ENCODE peak calls at places on chromosomes 2 and 18, in nine cellular contexts. N is A549, H is stomach, C is AG10803, D is tibial artery, L is colonic mucosa, F is K562, G is fibroblast of lung, P is fibroblast of the aortic adventitia. K is an unnamed sample.

GRCh38 chr2:75375646-75376582 is 176.6 kb upstream of the TACR1 start:
- DNase-seq in L (no peak), D (no peak), C (peak), N (no peak), G (no peak), P (peak), H (no peak), F (no peak), K (no peak)

GRCh38 chr18:59787998-59788875 is 91.0 kb upstream of the CCBE1 start:
- DNase-seq in L (no peak), F (no peak), G (peak), N (peak), P (peak), H (no peak), C (peak), D (no peak), K (peak)

GRCh38 chr2:161068670-161069069 is 91.6 kb upstream of the TANK start:
- DNase-seq in C (peak), D (no peak), G (peak), F (no peak), H (no peak), N (no peak), L (no peak), P (peak), K (peak)

GRCh38 chr2:48233005-48233404 is 296.9 kb upstream of the STON1 start:
- DNase-seq in P (no peak), F (no peak), N (no peak), G (no peak), D (no peak), C (no peak), L (no peak), H (no peak), K (no peak)

GRCh38 chr2:89837962-89838625 is 1146.6 kb downstream of the RPIA start:
- DNase-seq in G (no peak), C (no peak), P (no peak), F (no peak), D (no peak), L (no peak), N (no peak), H (no peak), K (peak)

GRCh38 chr2:86352137-86352931 is 14.9 kb upstream of the REEP1 start:
- DNase-seq in D (no peak), F (no peak), P (no peak), G (no peak), L (no peak), C (no peak), H (no peak), N (no peak), K (no peak)

GRCh38 chr2:14313351-14313750 is 319.2 kb upstream of the LRATD1 start:
- DNase-seq in C (no peak), D (no peak), P (no peak), G (no peak), L (no peak), F (no peak), H (no peak), N (no peak), K (no peak)

GRCh38 chr2:174198846-174199564 is 49.3 kb downstream of the OLA1 start:
- DNase-seq in F (no peak), N (no peak), C (peak), G (no peak), D (no peak), H (no peak), P (no peak), L (no peak), K (peak)

GRCh38 chr2:49714433-49714832 is 560.1 kb upstream of the FSHR start:
- DNase-seq in P (no peak), C (no peak), N (no peak), H (peak), F (no peak), L (no peak), D (no peak), G (no peak), K (no peak)

GRCh38 chr2:172279843-172280242 is 147.5 kb upstream of the ITGA6 start:
- DNase-seq in F (no peak), L (no peak), P (no peak), N (no peak), C (no peak), H (no peak), D (no peak), G (no peak), K (no peak)

GRCh38 chr2:74576151-74576755 is 21.7 kb downstream of the DOK1 start:
- DNase-seq in D (no peak), F (no peak), G (no peak), H (no peak), L (no peak), N (no peak), P (no peak), C (peak), K (no peak)

GRCh38 chr2:157333304-157334047 is 7.9 kb upstream of the ERMN start:
- DNase-seq in N (no peak), P (no peak), L (no peak), F (no peak), H (no peak), C (no peak), G (no peak), D (no peak), K (no peak)

GRCh38 chr2:64062840-64063239 is 43.6 kb upstream of the VPS54 start:
- DNase-seq in H (no peak), P (peak), N (peak), F (no peak), G (peak), L (peak), C (peak), D (no peak), K (peak)

GRCh38 chr2:117523267-117523666 is 291.2 kb upstream of the DDX18 start:
- DNase-seq in L (peak), H (peak), G (no peak), D (no peak), F (no peak), N (no peak), C (no peak), P (no peak), K (peak)

GRCh38 chr2:98552499-98553179 is 55.7 kb downstream of the COA5 start:
- DNase-seq in C (peak), F (no peak), H (no peak), N (no peak), D (peak), G (no peak), L (no peak), P (no peak), K (peak)

GRCh38 chr2:68831688-68832087 is 39.5 kb downstream of the BMP10 start:
- DNase-seq in G (peak), C (peak), N (no peak), F (no peak), L (no peak), D (no peak), P (peak), H (no peak), K (peak)

GRCh38 chr2:19799881-19800780 is 101.7 kb downstream of the TTC32 start:
- DNase-seq in F (no peak), C (peak), L (no peak), D (no peak), G (peak), N (no peak), H (no peak), P (no peak), K (no peak)

GRCh38 chr18:33666915-33667314 is 88.9 kb downstream of the ASXL3 start:
- DNase-seq in H (no peak), L (no peak), D (no peak), N (no peak), G (no peak), F (no peak), P (no peak), C (no peak), K (no peak)

GRCh38 chr18:11995445-11996189 is 14.3 kb downstream of the IMPA2 start:
- DNase-seq in D (peak), L (peak), F (peak), N (peak), P (peak), G (peak), H (peak), C (peak), K (peak)

GRCh38 chr2:56013475-56013874 is 89.9 kb upstream of the EFEMP1 start:
- DNase-seq in N (no peak), L (no peak), H (no peak), G (no peak), C (no peak), P (no peak), D (no peak), F (no peak), K (no peak)

GRCh38 chr2:96669539-96670215 is 27.1 kb downstream of the FER1L5 start:
- DNase-seq in D (no peak), P (no peak), N (no peak), H (no peak), G (no peak), F (no peak), C (no peak), L (no peak), K (no peak)

GRCh38 chr2:47227532-47228166 is 72.5 kb upstream of the STPG4 start:
- DNase-seq in C (no peak), D (no peak), G (no peak), L (no peak), N (no peak), F (no peak), P (no peak), H (no peak), K (no peak)

GRCh38 chr18:10197097-10197496 is 257.3 kb upstream of the APCDD1 start:
- DNase-seq in P (peak), D (no peak), C (no peak), F (no peak), G (no peak), N (no peak), H (no peak), L (peak), K (no peak)

GRCh38 chr2:27027211-27027651 is 5.5 kb upstream of the TMEM214 start:
- DNase-seq in G (no peak), D (peak), H (no peak), F (no peak), C (no peak), N (no peak), P (no peak), L (no peak), K (no peak)

GRCh38 chr18:77676901-77677300 is 427.3 kb downstream of the GALR1 start:
- DNase-seq in C (no peak), L (no peak), F (no peak), N (no peak), D (no peak), H (no peak), G (no peak), P (no peak), K (no peak)

GRCh38 chr18:67232991-67233390 is 283.5 kb downstream of the DSEL start:
- DNase-seq in C (peak), H (no peak), F (no peak), G (no peak), D (no peak), P (peak), L (no peak), N (no peak), K (peak)

GRCh38 chr2:205448189-205448588 is 234.1 kb upstream of the NRP2 start:
- DNase-seq in D (no peak), L (no peak), H (no peak), F (no peak), G (no peak), C (no peak), N (no peak), P (no peak), K (no peak)

GRCh38 chr2:236872971-236873370 is 212.7 kb upstream of the COPS8 start:
- DNase-seq in P (no peak), L (peak), D (no peak), F (no peak), H (no peak), N (no peak), G (no peak), C (no peak), K (no peak)

GRCh38 chr2:238965371-238966273 is 117.7 kb downstream of the TWIST2 start:
- DNase-seq in P (no peak), N (no peak), L (peak), D (peak), H (no peak), G (no peak), F (no peak), C (no peak), K (no peak)

GRCh38 chr2:55161295-55162210 is 70.5 kb downstream of the CLHC1 start:
- DNase-seq in F (no peak), N (no peak), H (no peak), P (no peak), C (no peak), D (no peak), G (no peak), L (no peak), K (no peak)

GRCh38 chr2:157376041-157376440 is 50.4 kb upstream of the ERMN start:
- DNase-seq in N (no peak), H (no peak), D (no peak), F (no peak), L (no peak), C (no peak), P (no peak), G (no peak), K (no peak)

GRCh38 chr18:47747260-47747795 is 183.1 kb downstream of the SMAD2 start:
- DNase-seq in D (no peak), C (no peak), H (peak), F (no peak), P (no peak), N (no peak), G (no peak), L (no peak), K (no peak)

GRCh38 chr2:149586063-149586462 is 1.5 kb downstream of the MMADHC start:
- DNase-seq in D (no peak), C (no peak), P (no peak), L (no peak), H (no peak), N (no peak), F (peak), G (no peak), K (no peak)

GRCh38 chr2:120852200-120852815 is 116.6 kb downstream of the GLI2 start:
- DNase-seq in N (no peak), L (no peak), C (peak), P (no peak), H (no peak), F (no peak), D (peak), G (no peak), K (no peak)

GRCh38 chr18:75407468-75408437 is 19.8 kb downstream of the SMIM21 start:
- DNase-seq in L (no peak), F (no peak), H (no peak), N (no peak), P (peak), C (peak), D (no peak), G (peak), K (peak)

GRCh38 chr18:75408554-75409506 is 18.7 kb downstream of the SMIM21 start:
- DNase-seq in C (peak), G (peak), F (no peak), L (no peak), P (peak), D (no peak), N (peak), H (no peak), K (peak)

GRCh38 chr18:75410611-75411010 is 16.9 kb downstream of the SMIM21 start:
- DNase-seq in L (no peak), P (no peak), C (no peak), F (no peak), G (no peak), N (no peak), D (no peak), H (no peak), K (no peak)

GRCh38 chr18:75405341-75405740 is 22.2 kb downstream of the SMIM21 start:
- DNase-seq in H (no peak), G (no peak), N (no peak), F (no peak), P (peak), L (no peak), D (no peak), C (peak), K (no peak)

GRCh38 chr18:75406491-75407445 is 20.7 kb downstream of the SMIM21 start:
- DNase-seq in N (no peak), P (peak), G (no peak), D (no peak), L (no peak), F (no peak), H (no peak), C (no peak), K (no peak)
- H3K4me3 ChIP-seq in N (no peak), P (no peak), G (no peak), D (peak), L (no peak), F (no peak), H (no peak), C (no peak), K (no peak)

GRCh38 chr2:23414876-23415275 is 29.9 kb downstream of the KLHL29 start:
- DNase-seq in N (peak), P (no peak), H (no peak), C (peak), G (no peak), F (peak), D (no peak), L (no peak), K (no peak)
- TF ChIP-seq CTCF in N (no peak), P (peak), H (no peak), C (no peak), G (peak), F (peak), D (no peak), L (no peak), K (peak)

DNA sequence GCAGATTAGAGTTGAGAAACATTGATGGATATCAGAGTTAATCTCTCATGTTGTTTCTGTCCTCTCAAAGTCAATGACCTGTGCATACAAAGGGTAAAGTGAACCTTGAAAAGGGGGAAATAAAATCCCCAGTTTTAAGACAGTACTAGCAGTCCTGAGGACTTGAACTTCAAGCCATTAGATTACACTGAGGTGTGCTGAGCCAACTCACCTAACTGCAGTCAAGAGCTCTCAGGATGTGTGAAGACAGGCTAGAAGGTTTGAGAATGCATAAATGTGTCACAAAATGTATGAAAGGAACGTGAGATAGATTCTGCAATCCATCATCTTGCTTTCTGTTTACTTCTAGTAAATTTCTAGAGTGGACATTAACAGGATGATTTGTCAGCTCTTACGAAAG is 35.5 kb downstream of the DOCK10 start:
- DNase-seq in P (no peak), N (no peak), L (no peak), F (no peak), H (no peak), G (no peak), D (no peak), C (no peak), K (no peak)
- H3K4me3 ChIP-seq in P (no peak), N (no peak), L (no peak), F (no peak), H (no peak), G (no peak), D (no peak), C (no peak), K (no peak)

GRCh38 chr2:200578778-200579177 is 7.0 kb upstream of the AOX1 start:
- DNase-seq in C (peak), G (peak), F (no peak), H (no peak), P (peak), L (no peak), N (peak), D (no peak), K (peak)

GRCh38 chr2:200577000-200577399 is 8.8 kb upstream of the AOX1 start:
- DNase-seq in C (no peak), P (no peak), L (no peak), F (no peak), H (no peak), D (no peak), G (no peak), N (no peak), K (no peak)

GRCh38 chr2:200575957-200576356 is 9.9 kb upstream of the AOX1 start:
- DNase-seq in F (no peak), L (no peak), D (no peak), H (no peak), G (peak), P (peak), C (peak), N (no peak), K (peak)
- TF ChIP-seq CTCF in F (peak), L (no peak), D (no peak), H (no peak), G (peak), P (peak), C (peak), N (peak), K (peak)

GRCh38 chr2:112003585-112003984 is 51.5 kb upstream of the TMEM87B start:
- DNase-seq in N (no peak), H (no peak), G (no peak), F (no peak), C (no peak), L (no peak), D (no peak), P (no peak), K (no peak)
- H3K4me3 ChIP-seq in N (no peak), H (no peak), G (no peak), F (no peak), C (no peak), L (no peak), D (no peak), P (no peak), K (no peak)

GRCh38 chr18:58194028-58194427 is 150.0 kb downstream of the NEDD4L start:
- DNase-seq in C (no peak), P (no peak), H (peak), G (no peak), L (peak), N (no peak), F (peak), D (no peak), K (no peak)
- TF ChIP-seq CTCF in C (peak), P (peak), H (no peak), G (peak), L (no peak), N (no peak), F (peak), D (no peak), K (peak)

GRCh38 chr2:176710657-176711197 is 441.5 kb downstream of the MTX2 start:
- DNase-seq in H (no peak), N (no peak), C (no peak), G (no peak), F (no peak), L (no peak), D (no peak), P (no peak), K (peak)
- H3K4me3 ChIP-seq in H (no peak), N (no peak), C (no peak), G (no peak), F (no peak), L (no peak), D (no peak), P (no peak), K (no peak)

K was measured in choroid plexus epithelial cell.